ENCODE peak calls at places on chromosomes 4 and X, in nine cellular contexts. V is stomach; S is naive thymus-derived CD4-positive, alpha-beta T cell; Q is fibroblast of lung; Z is psoas muscle; P is A549; A is cardiac muscle cell; O is foreskin keratinocyte; W is heart right ventricle. N is an unnamed sample.
A peak's percentile ranks its signal among the peaks of the same experiment; 100 is the strongest.

GRCh38 chrX:119870626-119871131 is 854 bp downstream of the RNF113A start:
- DNase-seq in V (no peak), S (no peak), Q (peak; percentile 14), Z (no peak), P (no peak), A (peak; percentile 41), O (peak; percentile 17), W (no peak), N (no peak)

GRCh38 chr4:153782567-153782966 is 6.3 kb downstream of the SFRP2 start:
- DNase-seq in V (no peak), S (no peak), Q (peak; percentile 42), Z (no peak), P (no peak), A (no peak), O (no peak), W (no peak), N (no peak)

GRCh38 chrX:23554304-23554703 is 113.0 kb upstream of the PRDX4 start:
- DNase-seq in V (no peak), S (no peak), Q (peak; percentile 76), Z (no peak), P (peak; percentile 4), A (peak; percentile 64), O (peak; percentile 11), W (no peak), N (no peak)

GRCh38 chr4:138996090-138996489 is 19.5 kb upstream of the NOCT start:
- DNase-seq in V (no peak), S (no peak), Q (no peak), Z (no peak), P (no peak), A (no peak), O (no peak), W (no peak), N (no peak)

GRCh38 chr4:15765910-15766703 is 12.0 kb upstream of the CD38 start:
- DNase-seq in V (no peak), S (no peak), Q (no peak), Z (no peak), P (no peak), A (no peak), O (no peak), W (no peak), N (no peak)

GRCh38 chr4:43373201-43373600 is 480.7 kb downstream of the GRXCR1 start:
- DNase-seq in V (no peak), S (no peak), Q (no peak), Z (no peak), P (no peak), A (no peak), O (no peak), W (no peak), N (no peak)

GRCh38 chr4:110793381-110793801 is 170.5 kb upstream of the PITX2 start:
- DNase-seq in V (no peak), S (no peak), Q (peak; percentile 14), Z (no peak), P (no peak), A (peak; percentile 2), O (peak; percentile 46), W (no peak), N (no peak)

GRCh38 chr4:15118281-15118680 is 116.0 kb downstream of the CPEB2 start:
- DNase-seq in V (no peak), S (no peak), Q (no peak), Z (no peak), P (no peak), A (no peak), O (no peak), W (no peak), N (peak; percentile 21)

GRCh38 chrX:13898084-13898483 is 81.2 kb upstream of the GPM6B start:
- DNase-seq in V (no peak), S (no peak), Q (peak; percentile 45), Z (no peak), P (no peak), A (peak; percentile 1), O (peak; percentile 18), W (no peak), N (no peak)

GRCh38 chrX:119423631-119424030 is 24.5 kb downstream of the SLC25A43 start:
- DNase-seq in V (no peak), S (no peak), Q (peak; percentile 12), Z (no peak), P (no peak), A (no peak), O (no peak), W (no peak), N (no peak)

GRCh38 chrX:2521092-2521926 is 20.5 kb upstream of the DHRSX start:
- DNase-seq in V (no peak), S (no peak), Q (no peak), Z (no peak), P (no peak), A (no peak), O (no peak), W (no peak), N (peak; percentile 37)

GRCh38 chr4:13640149-13640671 is 12.7 kb upstream of the BOD1L1 start:
- DNase-seq in V (no peak), S (no peak), Q (peak; percentile 85), Z (no peak), P (no peak), A (no peak), O (peak; percentile 97), W (no peak), N (no peak)

GRCh38 chr4:118353452-118353851 is 649 bp upstream of the PRSS12 start:
- DNase-seq in V (no peak), S (no peak), Q (no peak), Z (no peak), P (no peak), A (no peak), O (no peak), W (no peak), N (no peak)

GRCh38 chr4:1825326-1825725 is 30.6 kb downstream of the LETM1 start:
- DNase-seq in V (no peak), S (no peak), Q (no peak), Z (no peak), P (no peak), A (no peak), O (no peak), W (no peak), N (no peak)

GRCh38 chr4:103402198-103402597 is 204.1 kb upstream of the CENPE start:
- DNase-seq in V (no peak), S (no peak), Q (no peak), Z (no peak), P (no peak), A (no peak), O (no peak), W (no peak), N (no peak)

GRCh38 chr4:100898844-100899243 is 381.0 kb upstream of the EMCN start:
- DNase-seq in V (no peak), S (no peak), Q (no peak), Z (no peak), P (no peak), A (no peak), O (no peak), W (no peak), N (no peak)

GRCh38 chr4:100894339-100894870 is 376.6 kb upstream of the EMCN start:
- DNase-seq in V (no peak), S (no peak), Q (no peak), Z (no peak), P (no peak), A (no peak), O (no peak), W (no peak), N (no peak)

GRCh38 chr4:100900134-100900533 is 382.3 kb upstream of the EMCN start:
- DNase-seq in V (no peak), S (no peak), Q (no peak), Z (no peak), P (no peak), A (no peak), O (no peak), W (no peak), N (no peak)

GRCh38 chr4:100891808-100892207 is 374.0 kb upstream of the EMCN start:
- DNase-seq in V (no peak), S (no peak), Q (no peak), Z (no peak), P (no peak), A (no peak), O (no peak), W (no peak), N (no peak)

DNA sequence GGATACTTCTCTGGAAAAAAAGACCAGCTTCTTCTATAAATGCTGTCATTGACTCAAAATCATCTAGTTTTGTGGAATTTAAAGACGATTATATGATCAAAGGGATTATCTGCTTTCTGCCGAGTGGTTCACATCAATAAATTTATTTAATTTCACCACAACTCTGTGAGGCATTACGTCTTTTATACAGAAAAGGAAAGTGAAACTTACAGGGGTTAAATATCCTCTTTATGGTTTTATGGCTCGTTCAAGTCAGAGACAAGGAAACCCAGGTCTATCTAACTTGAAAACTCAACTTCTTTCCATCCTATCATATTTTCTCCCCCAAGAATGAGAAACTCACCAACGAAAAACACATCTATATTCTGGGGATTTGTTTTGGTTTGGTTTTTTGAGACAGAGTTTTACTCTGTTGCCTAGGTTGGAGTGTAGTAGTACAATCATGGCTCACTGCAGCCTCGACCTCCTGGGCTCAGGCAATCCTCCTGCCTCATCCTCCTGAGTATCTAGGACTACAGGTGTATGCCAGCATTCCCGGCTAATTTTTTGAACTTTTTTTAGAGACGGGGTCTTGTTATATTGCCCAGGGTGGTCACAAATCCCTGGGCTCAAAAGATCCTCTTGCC is 377.9 kb upstream of the EMCN start:
- DNase-seq in V (no peak), S (no peak), Q (no peak), Z (no peak), P (no peak), A (no peak), O (no peak), W (no peak), N (no peak)
- H3K4me1 ChIP-seq in V (no peaks in the 10 kb centered on the region), S (peaks cover 6% of the 10 kb centered on the region), Q (no peaks in the 10 kb centered on the region), Z (no peaks in the 10 kb centered on the region), P (no peaks in the 10 kb centered on the region), A (no peaks in the 10 kb centered on the region), O (no peaks in the 10 kb centered on the region), W (no peaks in the 10 kb centered on the region), N (no peaks in the 10 kb centered on the region)

DNA sequence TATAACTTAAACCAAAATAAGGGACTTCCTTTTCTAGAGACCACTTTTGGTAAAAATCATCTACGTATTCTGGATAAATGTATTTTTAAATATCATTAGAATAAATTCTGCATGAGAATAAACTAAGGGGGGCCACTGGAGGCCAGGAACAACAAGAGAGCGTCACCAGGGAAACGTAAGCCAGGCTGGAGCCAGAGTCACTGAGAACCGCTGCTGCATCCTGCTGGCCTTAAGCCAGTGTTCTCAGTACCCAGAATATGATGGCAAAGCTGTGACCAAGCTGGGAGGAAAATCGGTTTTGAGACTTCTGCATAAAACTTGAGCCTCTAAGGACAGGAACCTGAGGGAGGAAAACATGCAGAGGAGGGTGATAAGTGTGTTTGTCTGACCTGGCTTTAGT is 63.0 kb upstream of the FAM9A start:
- DNase-seq in V (no peak), S (no peak), Q (no peak), Z (no peak), P (no peak), A (peak; percentile 30), O (no peak), W (no peak), N (no peak)
- H3K4me1 ChIP-seq in V (no peaks in the 10 kb centered on the region), S (no peaks in the 10 kb centered on the region), Q (peaks cover 1% of the 10 kb centered on the region), Z (no peaks in the 10 kb centered on the region), P (peaks cover 19% of the 10 kb centered on the region), A (no peaks in the 10 kb centered on the region), O (peaks cover 8% of the 10 kb centered on the region), W (no peaks in the 10 kb centered on the region), N (no peaks in the 10 kb centered on the region)

GRCh38 chrX:130339408-130340222 is at the start of gene SLC25A14:
- DNase-seq in V (peak; percentile 77), S (peak; percentile 33), Q (peak; percentile 65), Z (peak; percentile 85), P (peak; percentile 55), A (peak; percentile 82), O (peak; percentile 55), W (peak; percentile 60), N (peak; percentile 70)
- H3K4me1 ChIP-seq in V (no peaks in the 10 kb centered on the region), S (peaks cover 4% of the 10 kb centered on the region), Q (no peaks in the 10 kb centered on the region), Z (no peaks in the 10 kb centered on the region), P (peaks cover 7% of the 10 kb centered on the region), A (peaks cover 8% of the 10 kb centered on the region), O (no peaks in the 10 kb centered on the region), W (no peaks in the 10 kb centered on the region), N (no peaks in the 10 kb centered on the region)

GRCh38 chr4:6940744-6941137 is 31.1 kb downstream of the TBC1D14 start:
- DNase-seq in V (no peak), S (no peak), Q (no peak), Z (peak; percentile 30), P (no peak), A (no peak), O (no peak), W (no peak), N (no peak)
- H3K4me1 ChIP-seq in V (peaks cover 67% of the 10 kb centered on the region), S (peaks cover 46% of the 10 kb centered on the region), Q (peaks cover 12% of the 10 kb centered on the region), Z (peaks cover 21% of the 10 kb centered on the region), P (peaks cover 48% of the 10 kb centered on the region), A (peaks cover 16% of the 10 kb centered on the region), O (peaks cover 15% of the 10 kb centered on the region), W (peaks cover 18% of the 10 kb centered on the region), N (no peaks in the 10 kb centered on the region)

N was measured in pancreas.